ENCODE peak calls at places on chromosomes 2 and 18, in seven cellular contexts. W is HepG2, V is mesothelial cell of epicardium, H is ascending aorta, T is brain microvascular endothelial cell, D is MCF 10A, B is epithelial cell of esophagus. Z is an unnamed sample.

GRCh38 chr2:196823750-196824149 is 14.6 kb upstream of the C2orf66 start:
- DNase-seq in W (no peak), B (peak), D (peak), V (no peak), T (peak), H (no peak), Z (no peak)

GRCh38 chr2:235898766-235899165 is 269.4 kb downstream of the GBX2 start:
- DNase-seq in W (no peak), V (no peak), H (no peak), B (no peak), D (no peak), T (peak), Z (no peak)

GRCh38 chr2:158905824-158906223 is 62.6 kb upstream of the TANC1 start:
- DNase-seq in B (no peak), T (no peak), H (no peak), W (no peak), V (no peak), D (no peak), Z (no peak)

GRCh38 chr2:119697290-119698013 is 18.5 kb downstream of the TMEM177 start:
- DNase-seq in B (no peak), W (no peak), V (no peak), T (no peak), H (no peak), D (no peak), Z (no peak)

GRCh38 chr2:126986788-126987187 is 88.1 kb downstream of the TEX51 start:
- DNase-seq in B (no peak), T (no peak), D (no peak), H (no peak), V (no peak), W (no peak), Z (no peak)

GRCh38 chr18:11398625-11399024 is 210.8 kb upstream of the SLC35G4 start:
- DNase-seq in B (no peak), W (no peak), V (no peak), D (peak), H (no peak), T (no peak), Z (no peak)

GRCh38 chr2:26035110-26035728 is 1.3 kb downstream of the RAB10 start:
- DNase-seq in W (no peak), D (no peak), T (no peak), B (no peak), H (no peak), V (no peak), Z (no peak)

GRCh38 chr18:63097198-63097597 is 222.4 kb downstream of the BCL2 start:
- DNase-seq in W (no peak), H (no peak), V (no peak), T (no peak), D (no peak), B (no peak), Z (no peak)

GRCh38 chr2:144152817-144153271 is 367.1 kb downstream of the ZEB2 start:
- DNase-seq in W (no peak), D (no peak), V (no peak), B (no peak), H (no peak), T (peak), Z (no peak)

GRCh38 chr2:241352227-241352626 is 3.9 kb upstream of the FARP2 start:
- DNase-seq in D (no peak), W (no peak), V (no peak), T (no peak), B (no peak), H (no peak), Z (no peak)

GRCh38 chr2:240990266-240990529 is 8.2 kb upstream of the SNED1 start:
- DNase-seq in W (no peak), H (no peak), T (no peak), D (no peak), B (no peak), V (no peak), Z (no peak)

GRCh38 chr18:2914844-2915243 is 68.0 kb downstream of the EMILIN2 start:
- DNase-seq in T (no peak), H (no peak), V (no peak), D (no peak), W (no peak), B (no peak), Z (no peak)

GRCh38 chr2:53859354-53860159 is at the start of gene GPR75:
- DNase-seq in H (peak), T (no peak), D (no peak), V (no peak), W (no peak), B (peak), Z (no peak)

GRCh38 chr18:55195863-55196262 is 236.6 kb upstream of the CCDC68 start:
- DNase-seq in V (no peak), H (no peak), B (no peak), T (no peak), W (no peak), D (no peak), Z (no peak)

GRCh38 chr2:12317853-12318426 is 398.8 kb upstream of the TRIB2 start:
- DNase-seq in T (peak), V (no peak), B (peak), D (peak), W (no peak), H (peak), Z (no peak)

GRCh38 chr2:137925599-137925998 is 38.7 kb upstream of the HNMT start:
- DNase-seq in B (no peak), T (no peak), V (no peak), H (no peak), W (no peak), D (no peak), Z (no peak)

GRCh38 chr2:9473308-9473984 is 905 bp upstream of the IAH1 start:
- DNase-seq in D (no peak), B (peak), W (peak), H (no peak), V (no peak), T (no peak), Z (no peak)

GRCh38 chr2:240447934-240448333 is 12.5 kb downstream of the GPC1 start:
- DNase-seq in H (no peak), T (no peak), D (no peak), W (no peak), V (no peak), B (no peak), Z (no peak)

GRCh38 chr2:65057391-65058052 is 1.3 kb downstream of the CEP68 start:
- DNase-seq in B (peak), H (no peak), V (no peak), W (peak), T (no peak), D (peak), Z (no peak)

GRCh38 chr2:124046332-124046731 is 21.2 kb downstream of the CNTNAP5 start:
- DNase-seq in T (no peak), D (no peak), B (no peak), V (no peak), W (no peak), H (no peak), Z (no peak)

GRCh38 chr2:131419447-131419846 is 55.5 kb upstream of the RAB6D start:
- DNase-seq in W (no peak), H (no peak), D (no peak), B (no peak), T (no peak), V (no peak), Z (no peak)

GRCh38 chr2:219987830-219988229 is 360.4 kb downstream of the SLC4A3 start:
- DNase-seq in T (peak), V (no peak), W (no peak), B (peak), H (peak), D (peak), Z (no peak)

GRCh38 chr18:44589709-44590108 is 91.0 kb upstream of the SETBP1 start:
- DNase-seq in H (no peak), T (peak), V (no peak), W (no peak), B (peak), D (peak), Z (no peak)

GRCh38 chr2:234003972-234004617 is 46.4 kb upstream of the SPP2 start:
- DNase-seq in H (no peak), W (no peak), T (peak), B (peak), V (no peak), D (peak), Z (no peak)

GRCh38 chr2:27932396-27932795 is 41.9 kb downstream of the BABAM2 start:
- DNase-seq in B (peak), W (peak), V (no peak), T (peak), H (no peak), D (peak), Z (no peak)

GRCh38 chr2:221283896-221284295 is 288.2 kb downstream of the EPHA4 start:
- DNase-seq in V (no peak), B (no peak), T (no peak), D (no peak), W (no peak), H (no peak), Z (no peak)

GRCh38 chr2:51613-52012 is 5.3 kb upstream of the FAM110C start:
- DNase-seq in W (no peak), V (no peak), H (no peak), B (no peak), D (no peak), T (no peak), Z (no peak)

GRCh38 chr2:30629866-30630265 is 177.4 kb downstream of the CAPN13 start:
- DNase-seq in H (no peak), V (no peak), W (no peak), D (no peak), T (peak), B (peak), Z (no peak)

GRCh38 chr2:232309592-232309991 is 69.0 kb upstream of the ALPP start:
- DNase-seq in B (no peak), T (no peak), V (no peak), H (no peak), W (no peak), D (no peak), Z (no peak)

GRCh38 chr2:128305555-128306080 is 13.1 kb downstream of the HS6ST1 start:
- DNase-seq in W (no peak), V (no peak), T (no peak), H (no peak), D (no peak), B (peak), Z (no peak)

DNA sequence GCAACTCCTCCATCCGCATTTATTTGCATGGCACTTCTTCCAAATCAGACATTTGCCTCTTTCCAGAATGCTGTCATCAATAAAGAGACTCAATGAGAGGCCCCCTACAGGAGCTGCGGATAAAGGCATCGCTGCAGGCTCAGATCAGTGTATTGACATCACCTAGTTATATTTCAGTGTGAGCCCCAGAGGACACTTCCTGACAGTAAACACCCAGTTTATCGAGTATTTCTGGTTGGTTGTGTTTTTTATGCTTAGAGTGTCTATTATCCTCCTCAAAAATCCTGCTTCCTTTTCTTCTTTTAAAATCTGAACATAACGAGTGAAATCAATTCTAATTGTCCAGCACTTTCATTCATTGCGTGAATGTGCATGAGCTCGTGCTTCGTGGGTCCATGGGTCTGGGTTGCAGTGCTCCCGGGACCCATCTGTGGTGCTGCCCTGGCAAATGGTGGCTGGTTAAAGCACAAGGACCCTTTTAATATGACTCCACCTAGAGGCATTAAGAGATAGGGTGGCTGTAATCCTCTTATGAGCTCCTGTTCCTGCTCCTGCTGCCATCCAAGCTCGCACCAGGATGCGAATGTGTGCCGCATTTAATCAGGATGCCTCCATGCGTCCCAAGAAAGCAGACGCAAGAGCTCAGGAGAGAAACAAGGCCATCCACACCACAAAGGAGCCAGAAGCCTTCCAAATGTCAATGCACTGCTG is 38.9 kb downstream of the NRP2 start:
- DNase-seq in H (no peak), D (peak), T (no peak), W (no peak), V (no peak), B (peak), Z (no peak)
- TF ChIP-seq CTCF in H (no peak), D (no peak), T (peak), W (peak), V (peak), B (peak), Z (no peak)

GRCh38 chr2:69096326-69097095 is 83.5 kb downstream of the ANTXR1 start:
- DNase-seq in H (no peak), W (peak), D (no peak), T (no peak), B (no peak), V (no peak), Z (no peak)
- TF ChIP-seq CTCF in H (no peak), W (no peak), D (no peak), T (no peak), B (no peak), V (no peak), Z (no peak)

DNA sequence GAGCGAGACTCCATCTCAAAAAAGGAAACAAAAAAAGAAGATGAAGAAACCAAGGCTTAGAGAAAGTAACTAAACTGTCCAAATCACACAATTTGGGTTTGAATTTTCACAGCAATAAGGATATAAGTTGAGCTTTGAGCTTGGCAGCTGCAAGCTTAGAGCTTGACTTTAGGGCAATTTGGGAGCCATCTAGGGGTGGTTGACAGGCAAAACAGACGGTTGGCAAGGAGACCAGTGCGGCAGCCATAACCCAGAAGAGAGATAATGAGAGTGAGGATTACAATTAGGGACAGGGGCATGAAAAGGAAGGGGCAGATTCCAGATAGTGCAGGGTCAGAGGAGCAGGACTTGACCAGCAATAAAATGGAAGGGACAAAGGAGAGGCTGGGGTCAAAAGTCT is 382.2 kb upstream of the HNRNPA3 start:
- DNase-seq in T (no peak), H (no peak), V (no peak), B (no peak), W (peak), D (peak), Z (no peak)
- TF ChIP-seq CTCF in T (no peak), H (no peak), V (no peak), B (peak), W (peak), D (no peak), Z (no peak)

GRCh38 chr2:46767706-46768105 is 147.9 kb downstream of the MCFD2 start:
- DNase-seq in B (no peak), W (no peak), T (no peak), H (no peak), V (no peak), D (no peak), Z (no peak)

GRCh38 chr2:46770622-46771021 is 145.0 kb downstream of the MCFD2 start:
- DNase-seq in H (no peak), D (no peak), V (no peak), W (peak), T (peak), B (no peak), Z (no peak)

GRCh38 chr2:46771309-46771708 is 144.3 kb downstream of the MCFD2 start:
- DNase-seq in T (no peak), W (no peak), D (no peak), B (no peak), H (no peak), V (no peak), Z (no peak)

GRCh38 chr2:46772500-46772899 is 143.1 kb downstream of the MCFD2 start:
- DNase-seq in B (no peak), H (no peak), V (no peak), W (peak), T (no peak), D (no peak), Z (no peak)

GRCh38 chr2:46769809-46770208 is 145.8 kb downstream of the MCFD2 start:
- DNase-seq in B (no peak), W (peak), D (no peak), V (no peak), H (no peak), T (no peak), Z (no peak)
- TF ChIP-seq CTCF in B (no peak), W (peak), D (peak), V (no peak), H (no peak), T (peak), Z (no peak)

DNA sequence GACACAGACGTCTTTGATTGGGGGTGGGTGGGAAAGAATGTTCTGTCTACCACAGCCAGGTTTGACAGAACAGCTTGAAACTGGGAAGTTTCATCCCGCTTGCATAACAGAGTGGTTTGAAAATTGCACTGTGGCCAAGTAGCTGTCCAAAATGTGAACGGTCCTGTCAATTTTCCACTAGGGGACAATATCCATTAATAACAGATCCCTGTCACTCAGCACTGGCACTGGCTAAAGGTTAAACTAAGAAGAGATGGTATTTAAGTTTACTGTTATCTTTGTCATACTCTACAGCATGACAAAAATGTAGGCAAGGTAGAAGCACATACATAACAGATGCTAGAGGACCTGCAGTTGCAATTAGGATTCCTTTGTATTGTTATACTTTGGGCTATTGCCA is 55.6 kb upstream of the ACMSD start:
- DNase-seq in H (no peak), V (no peak), W (peak), T (peak), B (peak), D (no peak), Z (no peak)
- TF ChIP-seq CTCF in H (no peak), V (no peak), W (peak), T (peak), B (peak), D (no peak), Z (peak)

DNA sequence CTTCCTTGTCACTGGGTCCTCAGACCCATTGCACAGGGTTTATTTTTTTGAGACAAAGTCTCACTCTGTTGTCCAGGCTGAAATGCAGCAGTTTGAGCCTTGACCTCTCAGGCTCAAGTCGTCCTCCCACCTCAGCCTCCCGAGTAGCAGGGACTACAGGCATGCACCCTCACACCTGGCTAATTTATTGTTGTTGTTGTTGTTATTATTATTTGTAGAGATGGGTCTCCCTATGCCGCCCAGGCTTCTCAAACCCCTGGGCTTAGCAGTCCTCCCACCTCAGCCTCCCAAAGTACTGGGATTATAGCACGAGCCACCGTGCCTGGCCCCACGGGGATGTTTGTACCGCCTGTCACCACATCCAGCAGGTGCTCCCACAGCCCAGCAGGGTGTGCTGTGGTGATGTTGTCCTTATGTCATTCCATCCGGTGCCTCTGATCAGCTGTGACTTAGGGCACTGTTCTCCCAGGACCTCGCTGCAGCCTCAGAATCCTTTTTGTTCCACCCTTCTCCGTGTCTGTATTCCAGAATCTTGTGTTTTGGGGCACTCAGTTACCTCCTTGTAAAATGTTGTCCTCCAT is 182.3 kb downstream of the INO80D start:
- DNase-seq in B (peak), W (peak), H (no peak), V (no peak), D (peak), T (no peak), Z (no peak)
- TF ChIP-seq CTCF in B (peak), W (peak), H (no peak), V (no peak), D (peak), T (peak), Z (no peak)

GRCh38 chr2:96409543-96410184 is 74.1 kb downstream of the NCAPH start:
- DNase-seq in D (no peak), B (no peak), W (no peak), T (no peak), V (no peak), H (no peak), Z (no peak)

GRCh38 chr2:96407919-96408550 is 72.5 kb downstream of the NCAPH start:
- DNase-seq in B (no peak), D (no peak), V (no peak), H (no peak), T (no peak), W (no peak), Z (no peak)

GRCh38 chr2:96407041-96407918 is 71.7 kb downstream of the NCAPH start:
- DNase-seq in W (peak), T (peak), B (peak), H (peak), D (peak), V (peak), Z (peak)

GRCh38 chr2:96412307-96413066 is 76.9 kb downstream of the NCAPH start:
- DNase-seq in B (no peak), D (no peak), H (no peak), T (no peak), W (no peak), V (no peak), Z (no peak)

DNA sequence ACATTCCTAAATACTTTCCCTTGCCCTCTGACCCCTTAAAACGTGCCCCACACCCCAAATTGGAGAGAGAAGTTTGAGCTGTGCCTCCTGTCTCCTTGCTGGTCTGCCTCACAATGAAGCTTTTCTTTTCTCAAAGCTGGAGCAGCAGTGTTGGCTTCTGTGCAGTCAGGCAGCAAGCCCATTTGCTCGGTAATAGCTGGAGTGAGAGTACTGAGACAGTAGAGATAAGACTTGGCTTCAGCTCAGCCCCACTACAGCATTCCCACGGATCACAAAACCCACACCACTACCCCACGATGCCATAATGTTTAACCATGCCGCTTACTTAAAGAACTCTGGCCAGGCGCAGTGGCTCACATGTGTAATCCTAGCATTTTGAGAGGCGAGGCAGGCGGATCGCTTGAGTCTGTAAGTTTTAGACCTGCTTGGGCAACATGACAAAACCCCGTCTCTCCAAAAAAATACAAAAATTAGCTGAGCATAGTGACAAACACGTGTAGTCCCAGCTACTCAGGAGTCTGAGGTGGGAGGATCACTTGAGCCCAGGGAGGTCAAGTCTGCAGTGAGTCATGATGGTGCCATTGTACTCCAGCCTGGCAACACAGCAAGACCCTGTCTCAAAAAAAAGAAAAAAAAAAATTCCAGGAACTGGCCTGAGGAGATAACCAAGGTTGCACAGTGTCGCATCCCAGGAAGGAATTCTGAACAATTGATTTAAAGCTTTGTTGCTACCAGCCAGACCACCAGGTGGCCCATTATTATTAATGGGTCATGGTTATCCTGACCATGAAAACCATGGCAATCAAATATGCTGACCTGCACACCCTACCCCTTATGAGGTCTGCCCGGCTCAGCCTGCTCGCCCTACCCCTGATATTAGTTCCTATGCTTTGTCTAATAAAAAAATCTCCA is 73.3 kb downstream of the NCAPH start:
- DNase-seq in T (peak), V (no peak), W (peak), H (peak), D (no peak), B (no peak), Z (no peak)
- TF ChIP-seq CTCF in T (peak), V (no peak), W (peak), H (no peak), D (no peak), B (no peak), Z (no peak)

GRCh38 chr18:7789853-7790552 is 222.9 kb downstream of the PTPRM start:
- DNase-seq in B (peak), T (no peak), D (peak), W (peak), H (no peak), V (no peak), Z (no peak)
- TF ChIP-seq CTCF in B (peak), T (peak), D (peak), W (peak), H (peak), V (peak), Z (no peak)